ENCODE peak calls at places on chromosomes 13 and 19, in five cellular contexts. A is transverse colon, X is endothelial cell, M is neural crest cell, J is T-cell. U is an unnamed sample.

GRCh38 chr13:110012102-110012739 is 225.8 kb upstream of the IRS2 start:
- DNase-seq in A (no peak), X (no peak), M (no peak), J (no peak), U (peak)

GRCh38 chr19:46508206-46508605 is 12.5 kb upstream of the PNMA8B start:
- DNase-seq in A (no peak), X (no peak), M (no peak), J (no peak), U (no peak)

GRCh38 chr13:105787518-105788085 is 747.9 kb downstream of the EFNB2 start:
- DNase-seq in A (no peak), X (no peak), M (no peak), J (no peak), U (no peak)

GRCh38 chr13:57832187-57832586 is 200.6 kb downstream of the PCDH17 start:
- DNase-seq in A (no peak), X (no peak), M (no peak), J (no peak), U (no peak)

GRCh38 chr19:1069009-1069779 is 2.2 kb downstream of the ARHGAP45 start:
- DNase-seq in A (peak), X (no peak), M (no peak), J (peak), U (no peak)

GRCh38 chr13:78067290-78067689 is 148.7 kb upstream of the EDNRB start:
- DNase-seq in A (no peak), X (no peak), M (no peak), J (no peak), U (no peak)

GRCh38 chr13:101916108-101916757 is 463.8 kb downstream of the ITGBL1 start:
- DNase-seq in A (no peak), X (peak), M (peak), J (no peak), U (peak)

GRCh38 chr13:50357586-50358118 is 342.4 kb downstream of the KCNRG start:
- DNase-seq in A (no peak), X (no peak), M (no peak), J (no peak), U (peak)

GRCh38 chr19:52946322-52947310 is 16.1 kb downstream of the ZNF816 start:
- DNase-seq in A (peak), X (peak), M (peak), J (no peak), U (no peak)